ENCODE peak calls at places on chromosome 15, in nine cellular contexts. A is GM23338, U is OCI-LY7, T is SK-N-SH, Y is HCT116, B is PC-3, C is MM.1S, L is hepatocyte, G is PC-9. F is an unnamed sample. For H3K9me2 and H3K36me3, the result is how much of the 10 kb centered on the place peaks cover.

GRCh38 chr15:51051776-51052175 is 42.9 kb downstream of the TNFAIP8L3 start:
- DNase-seq in A (no peak), U (no peak), T (no peak), Y (no peak), B (no peak), C (no peak), L (no peak), G (no peak), F (peak)

GRCh38 chr15:76195506-76196285 is 115.6 kb downstream of the ETFA start:
- DNase-seq in A (no peak), U (no peak), T (no peak), Y (no peak), B (no peak), C (no peak), L (no peak), G (no peak), F (no peak)

GRCh38 chr15:101156509-101157159 is 95.2 kb downstream of the CHSY1 start:
- DNase-seq in A (no peak), U (peak), T (no peak), Y (no peak), B (no peak), C (no peak), L (no peak), G (no peak), F (no peak)

GRCh38 chr15:80970658-80971057 is 19.0 kb downstream of the MESD start:
- DNase-seq in A (no peak), U (no peak), T (no peak), Y (no peak), B (peak), C (no peak), L (no peak), G (peak), F (no peak)

GRCh38 chr15:75109021-75109690 is 85.8 kb downstream of the PPCDC start:
- DNase-seq in A (no peak), U (no peak), T (no peak), Y (no peak), B (no peak), C (no peak), L (no peak), G (no peak), F (no peak)

GRCh38 chr15:59846100-59846499 is 157.0 kb upstream of the BNIP2 start:
- DNase-seq in A (no peak), U (no peak), T (no peak), Y (no peak), B (no peak), C (no peak), L (no peak), G (no peak), F (no peak)

GRCh38 chr15:29800441-29801366 is 21.6 kb downstream of the TJP1 start:
- DNase-seq in A (no peak), U (peak), T (peak), Y (no peak), B (no peak), C (no peak), L (no peak), G (no peak), F (no peak)

GRCh38 chr15:59420986-59421618 is 16.9 kb upstream of the FAM81A start:
- DNase-seq in A (peak), U (no peak), T (no peak), Y (no peak), B (peak), C (no peak), L (peak), G (no peak), F (peak)

GRCh38 chr15:38611228-38611627 is 46.6 kb upstream of the RASGRP1 start:
- DNase-seq in A (no peak), U (no peak), T (no peak), Y (no peak), B (no peak), C (no peak), L (no peak), G (no peak), F (no peak)

GRCh38 chr15:34664418-34664817 is 81.0 kb upstream of the GOLGA8B start:
- DNase-seq in A (no peak), U (no peak), T (no peak), Y (no peak), B (no peak), C (no peak), L (no peak), G (no peak), F (no peak)

GRCh38 chr15:26095710-26096330 is 232.7 kb upstream of the ATP10A start:
- DNase-seq in A (peak), U (no peak), T (no peak), Y (no peak), B (peak), C (no peak), L (no peak), G (no peak), F (peak)

GRCh38 chr15:33104276-33104675 is 90.2 kb downstream of the FMN1 start:
- DNase-seq in A (no peak), U (no peak), T (no peak), Y (peak), B (peak), C (peak), L (no peak), G (peak), F (peak)

GRCh38 chr15:43794269-43795037 is 2.3 kb downstream of the SERF2 start:
- DNase-seq in A (no peak), U (no peak), T (no peak), Y (no peak), B (no peak), C (no peak), L (no peak), G (no peak), F (peak)

GRCh38 chr15:78661001-78661400 is 20.0 kb upstream of the CHRNB4 start:
- DNase-seq in A (no peak), U (no peak), T (no peak), Y (no peak), B (no peak), C (no peak), L (no peak), G (no peak), F (no peak)

GRCh38 chr15:70252056-70252935 is 154.6 kb upstream of the TLE3 start:
- DNase-seq in A (no peak), U (no peak), T (peak), Y (no peak), B (no peak), C (no peak), L (no peak), G (no peak), F (no peak)

GRCh38 chr15:95784508-95784907 is 546.0 kb upstream of the NR2F2 start:
- DNase-seq in A (no peak), U (no peak), T (no peak), Y (no peak), B (no peak), C (no peak), L (no peak), G (no peak), F (no peak)

GRCh38 chr15:71779073-71779797 is 31.1 kb upstream of the NR2E3 start:
- DNase-seq in A (no peak), U (no peak), T (no peak), Y (no peak), B (no peak), C (no peak), L (no peak), G (no peak), F (no peak)

GRCh38 chr15:98547741-98548166 is 100.6 kb upstream of the IGF1R start:
- DNase-seq in A (peak), U (no peak), T (no peak), Y (no peak), B (no peak), C (no peak), L (peak), G (no peak), F (peak)

GRCh38 chr15:45448066-45448510 is 69.7 kb upstream of the GATM start:
- DNase-seq in A (no peak), U (no peak), T (no peak), Y (no peak), B (peak), C (no peak), L (no peak), G (peak), F (peak)

GRCh38 chr15:89150286-89150685 is 62.0 kb downstream of the ABHD2 start:
- DNase-seq in A (peak), U (no peak), T (no peak), Y (no peak), B (no peak), C (no peak), L (no peak), G (no peak), F (no peak)

GRCh38 chr15:50543556-50543955 is 2.9 kb downstream of the USP50 start:
- DNase-seq in A (no peak), U (no peak), T (no peak), Y (no peak), B (no peak), C (no peak), L (no peak), G (no peak), F (peak)

GRCh38 chr15:45948226-45948625 is 313.4 kb downstream of the SQOR start:
- DNase-seq in A (peak), U (no peak), T (no peak), Y (no peak), B (no peak), C (peak), L (no peak), G (no peak), F (no peak)

GRCh38 chr15:89307046-89307587 is 27.5 kb downstream of the POLG start:
- DNase-seq in A (no peak), U (no peak), T (no peak), Y (no peak), B (peak), C (no peak), L (no peak), G (no peak), F (peak)

GRCh38 chr15:69390575-69390974 is 23.6 kb upstream of the KIF23 start:
- DNase-seq in A (no peak), U (no peak), T (no peak), Y (no peak), B (peak), C (no peak), L (no peak), G (peak), F (peak)

GRCh38 chr15:47991376-47991775 is 129.4 kb upstream of the SLC24A5 start:
- DNase-seq in A (no peak), U (no peak), T (no peak), Y (no peak), B (no peak), C (no peak), L (no peak), G (no peak), F (peak)

GRCh38 chr15:69304176-69304533 is 5.4 kb downstream of the PAQR5 start:
- DNase-seq in A (no peak), U (no peak), T (no peak), Y (peak), B (peak), C (no peak), L (peak), G (peak), F (peak)

GRCh38 chr15:90004252-90004651 is 3.1 kb downstream of the ZNF710 start:
- DNase-seq in A (no peak), U (no peak), T (no peak), Y (no peak), B (no peak), C (no peak), L (peak), G (no peak), F (peak)

GRCh38 chr15:39657714-39658113 is 76.8 kb downstream of the THBS1 start:
- DNase-seq in A (no peak), U (no peak), T (no peak), Y (no peak), B (peak), C (no peak), L (no peak), G (no peak), F (peak)
- H3K9me2 ChIP-seq in A (under half), U (under half), T (under half), Y (under half), B (under half), C (under half), L (under half), G (under half), F (under half)

GRCh38 chr15:41568350-41569017 is 9.5 kb downstream of the TYRO3 start:
- DNase-seq in A (peak), U (no peak), T (no peak), Y (no peak), B (no peak), C (no peak), L (peak), G (no peak), F (no peak)
- H3K36me3 ChIP-seq in A (under half), U (under half), T (under half), Y (under half), B (under half), C (under half), L (under half), G (under half), F (under half)

DNA sequence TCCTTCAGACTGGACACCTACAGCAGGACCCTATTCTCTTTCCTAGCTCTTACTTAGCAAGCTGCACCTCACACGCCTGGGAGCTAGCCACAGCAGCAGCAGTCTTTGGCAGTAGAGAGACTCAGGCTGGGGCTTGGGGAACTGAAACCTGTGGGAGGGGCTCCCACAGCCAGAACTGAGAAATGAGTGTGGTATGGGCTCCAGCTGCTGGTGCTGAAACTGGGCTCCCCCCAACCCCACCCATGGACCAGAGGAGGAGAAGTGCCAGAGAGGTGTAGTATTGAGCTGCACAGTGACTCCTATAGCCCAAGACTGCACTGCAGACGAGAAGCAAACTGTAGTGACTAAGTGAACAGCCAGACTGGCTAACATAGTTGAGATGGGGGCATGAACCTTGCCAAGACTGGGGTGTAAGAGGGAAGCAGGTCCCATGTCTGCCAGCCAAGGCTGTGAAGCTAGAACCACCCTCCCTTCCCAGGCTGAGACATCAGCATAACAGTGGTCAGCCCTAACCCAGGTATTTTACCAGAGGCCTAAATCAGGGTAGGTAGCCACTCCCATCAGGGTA is 62.5 kb downstream of the MYO5A start:
- DNase-seq in A (peak), U (peak), T (no peak), Y (no peak), B (no peak), C (peak), L (no peak), G (no peak), F (peak)
- H3K27ac ChIP-seq in A (peak), U (peak), T (no peak), Y (no peak), B (no peak), C (peak), L (no peak), G (no peak), F (no peak)

GRCh38 chr15:93420050-93420452 is 331.0 kb upstream of the RGMA start:
- DNase-seq in A (no peak), U (no peak), T (no peak), Y (no peak), B (no peak), C (no peak), L (no peak), G (no peak), F (no peak)

GRCh38 chr15:93422476-93422875 is 333.5 kb upstream of the RGMA start:
- DNase-seq in A (no peak), U (no peak), T (no peak), Y (no peak), B (no peak), C (no peak), L (no peak), G (no peak), F (no peak)

GRCh38 chr15:93417156-93418077 is 328.4 kb upstream of the RGMA start:
- DNase-seq in A (no peak), U (no peak), T (no peak), Y (no peak), B (no peak), C (no peak), L (no peak), G (no peak), F (no peak)

GRCh38 chr15:93418566-93418965 is 329.6 kb upstream of the RGMA start:
- DNase-seq in A (no peak), U (no peak), T (no peak), Y (no peak), B (no peak), C (no peak), L (no peak), G (no peak), F (no peak)

DNA sequence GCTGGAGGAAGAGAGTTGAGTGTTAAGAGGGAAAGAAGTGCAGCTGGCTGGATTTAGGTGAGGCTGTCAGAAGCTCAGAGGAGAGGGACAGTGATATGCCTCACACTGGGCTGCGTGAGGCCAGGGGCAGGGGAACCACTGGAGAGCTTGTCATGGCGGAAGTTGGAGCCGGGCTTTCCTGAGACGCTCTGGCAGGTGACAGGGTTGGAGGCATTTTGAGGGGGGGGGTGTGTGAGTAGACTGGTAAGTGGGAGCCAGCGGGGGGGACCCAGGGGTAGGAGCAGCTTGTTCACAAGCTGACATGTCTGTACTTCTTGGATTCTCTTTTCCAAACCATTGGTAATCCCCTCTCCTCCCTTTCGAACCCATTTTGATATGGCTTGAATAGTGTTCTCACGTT is 331.5 kb upstream of the RGMA start:
- DNase-seq in A (no peak), U (no peak), T (no peak), Y (no peak), B (no peak), C (no peak), L (no peak), G (no peak), F (no peak)
- H3K9me2 ChIP-seq in A (under half), U (under half), T (under half), Y (under half), B (under half), C (under half), L (under half), G (under half), F (under half)

DNA sequence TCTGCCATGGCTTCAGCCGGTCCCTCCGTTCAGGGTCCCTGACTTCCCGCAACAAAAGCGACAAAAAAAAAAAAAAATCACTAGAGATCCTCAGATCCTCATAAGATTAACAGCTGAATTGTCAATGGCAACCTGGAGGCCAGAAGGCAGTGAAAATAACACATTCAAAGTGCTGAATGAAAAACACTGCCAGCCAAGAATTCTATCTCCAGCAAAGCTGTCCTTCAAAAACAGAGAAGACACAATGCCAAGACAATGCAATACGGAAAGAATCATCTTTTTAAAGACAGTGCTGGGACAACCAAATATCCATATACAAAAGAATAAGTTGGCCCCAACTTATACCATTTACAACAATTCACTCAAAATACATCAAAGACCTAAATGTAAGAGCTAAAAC is 21.6 kb downstream of the MTHFS start:
- DNase-seq in A (no peak), U (no peak), T (no peak), Y (no peak), B (no peak), C (no peak), L (no peak), G (no peak), F (no peak)
- H3K36me3 ChIP-seq in A (half or more), U (half or more), T (under half), Y (under half), B (half or more), C (under half), L (under half), G (under half), F (under half)

F was measured in GM23248.